ENCODE peak calls at places on chromosomes 12 and 14, in four cellular contexts. One of them, this sample, is unnamed.

GRCh38 chr14:33943081-33943480 is 7.8 kb downstream of the EGLN3 start:
- DNase-seq in upper lobe of right lung: no peak
- DNase-seq in heart right ventricle: no peak
- DNase-seq in brain microvascular endothelial cell: no peak
- DNase-seq in this sample: no peak

GRCh38 chr12:5518584-5519365 is 86.9 kb downstream of the NTF3 start:
- DNase-seq in brain microvascular endothelial cell: no peak
- DNase-seq in upper lobe of right lung: no peak
- DNase-seq in heart right ventricle: no peak
- DNase-seq in this sample: no peak

GRCh38 chr14:76773188-76773885 is 12.1 kb downstream of the VASH1 start:
- DNase-seq in upper lobe of right lung: peak; percentile 81
- DNase-seq in heart right ventricle: peak; percentile 60
- DNase-seq in brain microvascular endothelial cell: peak; percentile 87
- DNase-seq in this sample: no peak

GRCh38 chr12:54378791-54379400 is 5.6 kb downstream of the ZNF385A start:
- DNase-seq in upper lobe of right lung: peak; percentile 77
- DNase-seq in brain microvascular endothelial cell: no peak
- DNase-seq in heart right ventricle: peak; percentile 83
- DNase-seq in this sample: no peak

GRCh38 chr14:105532735-105533141 is 6.4 kb downstream of the TMEM121 start:
- DNase-seq in brain microvascular endothelial cell: peak; percentile 8
- DNase-seq in upper lobe of right lung: peak; percentile 57
- DNase-seq in heart right ventricle: peak; percentile 31
- DNase-seq in this sample: peak; percentile 54

GRCh38 chr12:40970320-40970907 is 217.7 kb upstream of the PDZRN4 start:
- DNase-seq in upper lobe of right lung: no peak
- DNase-seq in heart right ventricle: no peak
- DNase-seq in brain microvascular endothelial cell: no peak
- DNase-seq in this sample: no peak

GRCh38 chr12:65522956-65523857 is 244.7 kb downstream of the MSRB3 start:
- DNase-seq in upper lobe of right lung: no peak
- DNase-seq in brain microvascular endothelial cell: no peak
- DNase-seq in heart right ventricle: no peak
- DNase-seq in this sample: no peak

GRCh38 chr14:37592288-37593274 is 2.5 kb downstream of the FOXA1 start:
- DNase-seq in heart right ventricle: peak; percentile 6
- DNase-seq in upper lobe of right lung: peak; percentile 73
- DNase-seq in brain microvascular endothelial cell: no peak
- DNase-seq in this sample: no peak

GRCh38 chr12:4133029-4133428 is 140.5 kb upstream of the CCND2 start:
- DNase-seq in upper lobe of right lung: no peak
- DNase-seq in heart right ventricle: no peak
- DNase-seq in brain microvascular endothelial cell: no peak
- DNase-seq in this sample: no peak

GRCh38 chr12:89353823-89354629 is 1.7 kb upstream of the DUSP6 start:
- DNase-seq in upper lobe of right lung: peak; percentile 96
- DNase-seq in heart right ventricle: peak; percentile 87
- DNase-seq in brain microvascular endothelial cell: peak; percentile 51
- DNase-seq in this sample: peak; percentile 73

GRCh38 chr12:27193854-27194544 is 50.1 kb upstream of the STK38L start:
- DNase-seq in upper lobe of right lung: no peak
- DNase-seq in brain microvascular endothelial cell: peak; percentile 70
- DNase-seq in heart right ventricle: peak; percentile 36
- DNase-seq in this sample: no peak

GRCh38 chr12:39620664-39621658 is 1.4 kb upstream of the ABCD2 start:
- DNase-seq in brain microvascular endothelial cell: no peak
- DNase-seq in heart right ventricle: no peak
- DNase-seq in upper lobe of right lung: no peak
- DNase-seq in this sample: no peak

GRCh38 chr12:12443482-12443881 is 86.6 kb downstream of the BORCS5 start:
- DNase-seq in brain microvascular endothelial cell: no peak
- DNase-seq in heart right ventricle: peak; percentile 26
- DNase-seq in upper lobe of right lung: no peak
- DNase-seq in this sample: no peak

GRCh38 chr12:10031771-10032175 is 1.3 kb downstream of the CLEC9A start:
- DNase-seq in brain microvascular endothelial cell: peak; percentile 86
- DNase-seq in upper lobe of right lung: no peak
- DNase-seq in heart right ventricle: no peak
- DNase-seq in this sample: no peak

DNA sequence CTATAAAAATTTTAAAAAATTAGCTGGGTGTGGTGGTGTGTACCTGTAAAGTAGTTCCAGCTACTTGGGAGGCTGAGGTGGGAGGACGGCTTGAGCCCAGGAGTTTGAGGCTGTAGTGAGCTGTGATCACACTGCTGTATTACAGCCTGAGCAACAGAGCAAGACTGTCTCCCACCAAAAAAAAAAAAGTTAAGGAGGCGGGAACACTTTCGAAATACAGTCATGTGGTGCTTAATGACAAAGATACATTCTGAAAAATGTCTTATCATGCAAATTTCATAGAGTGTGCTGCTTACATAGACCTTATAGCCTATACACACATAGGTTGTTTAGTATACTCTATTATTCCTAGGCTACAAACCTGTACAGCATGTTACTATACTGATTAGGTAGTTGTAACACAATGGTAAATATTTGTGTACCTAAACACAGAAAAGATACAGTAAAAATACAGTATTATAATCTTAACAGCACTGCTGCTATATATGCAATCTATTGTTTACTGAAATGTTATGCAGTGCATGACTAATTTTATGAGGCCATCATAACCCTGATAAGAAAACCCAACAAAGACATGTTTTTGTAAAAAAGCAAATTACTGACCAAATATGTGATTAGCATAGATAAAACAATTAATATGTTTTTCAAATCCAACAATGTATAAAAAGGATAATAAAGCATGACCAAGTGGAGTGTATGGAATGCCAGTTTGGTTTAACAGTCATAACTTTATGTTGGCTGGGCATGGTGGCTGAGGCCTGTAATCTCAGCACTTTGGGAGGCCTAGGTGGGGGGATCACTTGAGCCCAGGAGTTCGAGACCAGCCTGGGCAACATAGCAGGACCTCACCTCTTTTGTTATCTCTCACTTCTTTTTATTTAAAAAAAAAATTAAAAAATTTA is 11.4 kb downstream of the EIF2S1 start:
- DNase-seq in upper lobe of right lung: no peak
- DNase-seq in heart right ventricle: no peak
- DNase-seq in brain microvascular endothelial cell: no peak
- DNase-seq in this sample: peak; percentile 45
- H3K36me3 ChIP-seq in upper lobe of right lung: peaks cover 94% of the 10 kb centered on the region
- H3K36me3 ChIP-seq in heart right ventricle: no peaks in the 10 kb centered on the region
- H3K36me3 ChIP-seq in brain microvascular endothelial cell: peaks cover 46% of the 10 kb centered on the region
- H3K36me3 ChIP-seq in this sample: peaks cover 88% of the 10 kb centered on the region

DNA sequence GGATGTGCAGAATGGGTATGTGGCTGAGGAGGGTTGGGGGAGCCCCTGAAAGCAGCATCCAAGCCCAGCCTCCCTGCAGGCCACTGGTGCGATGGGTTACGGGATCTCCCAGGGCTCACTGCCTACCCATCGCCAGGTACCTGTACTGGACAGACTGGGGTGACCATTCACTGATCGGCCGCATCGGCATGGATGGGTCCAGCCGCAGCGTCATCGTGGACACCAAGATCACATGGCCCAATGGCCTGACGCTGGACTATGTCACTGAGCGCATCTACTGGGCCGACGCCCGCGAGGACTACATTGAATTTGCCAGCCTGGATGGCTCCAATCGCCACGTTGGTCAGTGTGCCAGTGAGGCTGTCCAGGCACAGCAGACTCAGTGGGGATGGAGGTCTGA is 18.3 kb upstream of the NXPH4 start:
- DNase-seq in brain microvascular endothelial cell: no peak
- DNase-seq in upper lobe of right lung: no peak
- DNase-seq in heart right ventricle: no peak
- DNase-seq in this sample: no peak
- H3K36me3 ChIP-seq in brain microvascular endothelial cell: peaks cover 92% of the 10 kb centered on the region
- H3K36me3 ChIP-seq in upper lobe of right lung: peaks cover 98% of the 10 kb centered on the region
- H3K36me3 ChIP-seq in heart right ventricle: no peaks in the 10 kb centered on the region
- H3K36me3 ChIP-seq in this sample: peaks cover 4% of the 10 kb centered on the region

GRCh38 chr12:92029136-92029535 is 116.5 kb downstream of the BTG1 start:
- DNase-seq in brain microvascular endothelial cell: no peak
- DNase-seq in upper lobe of right lung: no peak
- DNase-seq in heart right ventricle: no peak
- DNase-seq in this sample: no peak
- H3K36me3 ChIP-seq in brain microvascular endothelial cell: no peaks in the 10 kb centered on the region
- H3K36me3 ChIP-seq in upper lobe of right lung: no peaks in the 10 kb centered on the region
- H3K36me3 ChIP-seq in heart right ventricle: no peaks in the 10 kb centered on the region
- H3K36me3 ChIP-seq in this sample: no peaks in the 10 kb centered on the region

GRCh38 chr12:56602239-56602638 is 27.9 kb downstream of the BAZ2A start:
- DNase-seq in brain microvascular endothelial cell: no peak
- DNase-seq in heart right ventricle: no peak
- DNase-seq in upper lobe of right lung: no peak
- DNase-seq in this sample: no peak
- H3K36me3 ChIP-seq in brain microvascular endothelial cell: peaks cover 97% of the 10 kb centered on the region
- H3K36me3 ChIP-seq in heart right ventricle: peaks cover 45% of the 10 kb centered on the region
- H3K36me3 ChIP-seq in upper lobe of right lung: peaks cover 98% of the 10 kb centered on the region
- H3K36me3 ChIP-seq in this sample: peaks cover 91% of the 10 kb centered on the region

GRCh38 chr14:68921666-68922065 is 57.4 kb downstream of the ACTN1 start:
- DNase-seq in heart right ventricle: no peak
- DNase-seq in brain microvascular endothelial cell: no peak
- DNase-seq in upper lobe of right lung: no peak
- DNase-seq in this sample: no peak
- H3K36me3 ChIP-seq in heart right ventricle: no peaks in the 10 kb centered on the region
- H3K36me3 ChIP-seq in brain microvascular endothelial cell: peaks cover 94% of the 10 kb centered on the region
- H3K36me3 ChIP-seq in upper lobe of right lung: peaks cover 36% of the 10 kb centered on the region
- H3K36me3 ChIP-seq in this sample: peaks cover 30% of the 10 kb centered on the region

GRCh38 chr12:104599985-104600712 is 143.4 kb downstream of the CHST11 start:
- DNase-seq in heart right ventricle: no peak
- DNase-seq in brain microvascular endothelial cell: no peak
- DNase-seq in upper lobe of right lung: no peak
- DNase-seq in this sample: no peak
- H3K36me3 ChIP-seq in heart right ventricle: no peaks in the 10 kb centered on the region
- H3K36me3 ChIP-seq in brain microvascular endothelial cell: no peaks in the 10 kb centered on the region
- H3K36me3 ChIP-seq in upper lobe of right lung: no peaks in the 10 kb centered on the region
- H3K36me3 ChIP-seq in this sample: no peaks in the 10 kb centered on the region